ENCODE peak calls at places on chromosomes 16 and 17, in eight cellular contexts. X is spleen; Z is effector memory CD4-positive, alpha-beta T cell; Q is neural progenitor cell; A is foreskin fibroblast; E is fibroblast of the aortic adventitia; J is endodermal cell; V is uterus. F is an unnamed sample.

GRCh38 chr17:6366144-6366755 is 68.7 kb downstream of the AIPL1 start:
- DNase-seq in Z (no peak), V (no peak), E (no peak), J (peak; percentile 77), X (no peak), Q (no peak), A (peak; percentile 57), F (no peak)

GRCh38 chr16:84356176-84356575 is 12.2 kb upstream of the ATP2C2 start:
- DNase-seq in X (peak; percentile 41), J (no peak), Q (no peak), V (no peak), Z (no peak), A (no peak), E (no peak), F (no peak)

GRCh38 chr16:84281077-84281476 is 13.6 kb upstream of the WFDC1 start:
- DNase-seq in E (peak; percentile 22), A (no peak), Q (peak; percentile 36), V (no peak), J (peak; percentile 81), Z (no peak), X (no peak), F (no peak)

GRCh38 chr16:89293276-89294143 is 76.0 kb downstream of the ZNF778 start:
- DNase-seq in J (peak; percentile 77), Z (no peak), E (no peak), A (no peak), X (no peak), Q (peak; percentile 52), V (no peak), F (no peak)

GRCh38 chr16:50841081-50841886 is 99.4 kb downstream of the CYLD start:
- DNase-seq in X (no peak), A (no peak), J (peak; percentile 75), V (no peak), Z (no peak), Q (peak; percentile 13), E (peak; percentile 16), F (no peak)

GRCh38 chr16:50535506-50536257 is 12.5 kb upstream of the NKD1 start:
- DNase-seq in Z (no peak), E (no peak), V (no peak), J (peak; percentile 12), A (no peak), X (no peak), Q (no peak), F (no peak)

GRCh38 chr17:13776027-13776551 is 174.4 kb upstream of the HS3ST3A1 start:
- DNase-seq in X (no peak), E (peak; percentile 12), V (no peak), J (no peak), A (peak; percentile 40), Z (no peak), Q (no peak), F (no peak)

GRCh38 chr16:24918641-24919040 is 72.9 kb downstream of the SLC5A11 start:
- DNase-seq in E (no peak), J (no peak), A (no peak), X (peak; percentile 17), Z (no peak), V (no peak), Q (no peak), F (no peak)

GRCh38 chr17:57389474-57389873 is 133.2 kb downstream of the MSI2 start:
- DNase-seq in Z (no peak), E (no peak), X (no peak), V (no peak), J (no peak), Q (no peak), A (no peak), F (no peak)

GRCh38 chr17:59406808-59407381 is 75.4 kb downstream of the YPEL2 start:
- DNase-seq in X (no peak), Z (no peak), E (peak; percentile 68), J (no peak), A (no peak), V (no peak), Q (no peak), F (no peak)

GRCh38 chr17:58415371-58416055 is 1.8 kb downstream of the RNF43 start:
- DNase-seq in E (no peak), X (no peak), V (no peak), A (no peak), J (peak; percentile 80), Q (peak; percentile 52), Z (no peak), F (peak; percentile 49)

GRCh38 chr17:58279016-58279671 is 1.6 kb downstream of the MPO start:
- DNase-seq in Q (no peak), Z (no peak), J (no peak), E (peak; percentile 10), X (no peak), V (peak; percentile 37), A (peak; percentile 16), F (no peak)

GRCh38 chr17:82449883-82450356 is 632 bp downstream of the CYBC1 start:
- DNase-seq in A (no peak), V (no peak), E (no peak), Q (no peak), X (no peak), J (no peak), Z (no peak), F (peak; percentile 25)

GRCh38 chr17:75335315-75335714 is 46.1 kb upstream of the SLC25A19 start:
- DNase-seq in Q (no peak), A (no peak), E (no peak), X (no peak), J (peak; percentile 75), V (no peak), Z (no peak), F (no peak)

GRCh38 chr17:77609553-77610517 is 348.7 kb upstream of the TNRC6C start:
- DNase-seq in A (peak; percentile 16), Q (no peak), X (peak; percentile 82), J (no peak), Z (peak; percentile 11), V (peak; percentile 68), E (peak; percentile 28), F (peak; percentile 41)

GRCh38 chr17:28343491-28343932 is 8.0 kb downstream of the TNFAIP1 start:
- DNase-seq in A (no peak), E (no peak), X (no peak), Q (no peak), Z (no peak), J (no peak), V (no peak), F (no peak)

GRCh38 chr17:2724783-2725164 is 13.2 kb upstream of the CLUH start:
- DNase-seq in Z (no peak), V (no peak), X (no peak), A (no peak), Q (peak; percentile 91), J (peak; percentile 93), E (no peak), F (peak; percentile 54)

GRCh38 chr16:81523387-81524115 is 78.9 kb downstream of the CMIP start:
- DNase-seq in E (peak; percentile 86), Z (peak; percentile 45), A (peak; percentile 64), Q (no peak), V (peak; percentile 44), X (peak; percentile 56), J (no peak), F (no peak)

GRCh38 chr16:6482861-6483530 is 849.6 kb upstream of the RBFOX1 start:
- DNase-seq in E (no peak), X (no peak), Z (no peak), J (no peak), Q (no peak), A (no peak), V (no peak), F (no peak)

GRCh38 chr17:29078183-29079045 is 35.5 kb downstream of the PIPOX start:
- DNase-seq in E (peak; percentile 37), V (no peak), X (no peak), J (no peak), Q (no peak), A (no peak), Z (no peak), F (no peak)

GRCh38 chr16:8928467-8928957 is 35.2 kb downstream of the USP7 start:
- DNase-seq in Q (no peak), V (no peak), E (no peak), J (no peak), Z (no peak), A (peak; percentile 8), X (no peak), F (no peak)

GRCh38 chr17:39223907-39224777 is 1.6 kb downstream of the STAC2 start:
- DNase-seq in Z (no peak), J (peak; percentile 76), Q (no peak), E (no peak), X (no peak), A (no peak), V (no peak), F (no peak)
- H3K4me3 ChIP-seq in Z (peak overlapping the region; percentile 41), J (no peak overlapping the region), Q (peak overlapping the region; percentile 46), E (no peak overlapping the region), X (no peak overlapping the region), A (no peak overlapping the region), V (no peak overlapping the region), F (no peak overlapping the region)

GRCh38 chr16:641326-642188 is at the start of gene MCRIP2:
- DNase-seq in V (peak; percentile 86), A (peak; percentile 78), J (peak; percentile 94), Z (peak; percentile 32), Q (peak; percentile 90), X (peak; percentile 94), E (peak; percentile 66), F (peak; percentile 91)

GRCh38 chr16:642189-643049 is 791 bp downstream of the MCRIP2 start:
- DNase-seq in E (no peak), J (peak; percentile 79), A (no peak), Z (no peak), V (no peak), Q (peak; percentile 54), X (peak; percentile 90), F (peak; percentile 81)

GRCh38 chr16:643050-643368 is 1.4 kb downstream of the MCRIP2 start:
- DNase-seq in Q (no peak), J (no peak), Z (no peak), X (peak; percentile 79), E (no peak), V (no peak), A (no peak), F (no peak)

GRCh38 chr16:638836-639235 is 2.7 kb upstream of the METTL26 start:
- DNase-seq in Z (no peak), V (no peak), Q (no peak), X (no peak), A (no peak), J (no peak), E (no peak), F (no peak)

DNA sequence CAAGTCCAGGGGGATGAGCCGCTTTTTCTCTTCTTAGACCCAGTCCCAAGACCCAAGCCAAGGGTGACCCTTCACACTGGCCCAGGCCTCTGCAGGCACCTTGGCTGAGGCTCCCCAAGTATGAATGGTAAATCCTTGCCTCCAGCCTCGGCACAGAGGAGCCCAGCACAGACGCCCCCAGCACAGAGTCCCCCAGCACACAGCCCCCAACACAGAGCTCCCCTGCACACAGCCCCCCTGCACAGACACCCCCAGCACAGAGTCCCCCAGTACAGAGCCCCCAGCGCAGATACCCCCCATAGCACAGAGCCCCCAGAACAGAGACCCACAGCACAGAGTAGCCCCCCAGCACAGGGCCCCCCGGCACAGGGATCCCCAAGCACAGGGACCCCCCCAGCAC is 1.0 kb upstream of the MCRIP2 start:
- DNase-seq in Z (no peak), X (no peak), A (no peak), Q (no peak), J (no peak), E (no peak), V (no peak), F (no peak)
- H3K4me3 ChIP-seq in Z (no peak overlapping the region), X (no peak overlapping the region), A (peak overlapping the region; percentile 73), Q (no peak overlapping the region), J (no peak overlapping the region), E (peak overlapping the region; percentile 85), V (no peak overlapping the region), F (no peak overlapping the region)

GRCh38 chr17:42563543-42563942 is 1.6 kb downstream of the COASY start:
- DNase-seq in Q (no peak), V (no peak), J (no peak), X (no peak), Z (no peak), A (no peak), E (no peak), F (no peak)
- H3K4me3 ChIP-seq in Q (no peak overlapping the region), V (no peak overlapping the region), J (peak overlapping the region; percentile 85), X (peak overlapping the region; percentile 91), Z (peak overlapping the region; percentile 95), A (peak overlapping the region; percentile 88), E (peak overlapping the region; percentile 97), F (peak overlapping the region; percentile 93)

GRCh38 chr16:53465606-53466290 is 31.5 kb downstream of the RBL2 start:
- DNase-seq in E (peak; percentile 81), Z (no peak), Q (no peak), V (no peak), J (no peak), A (peak; percentile 26), X (no peak), F (no peak)
- H3K4me3 ChIP-seq in E (no peak overlapping the region), Z (no peak overlapping the region), Q (no peak overlapping the region), V (no peak overlapping the region), J (no peak overlapping the region), A (no peak overlapping the region), X (no peak overlapping the region), F (no peak overlapping the region)